ENCODE peak calls at places on chromosomes 4 and X, in nine cellular contexts. D is BJ, N is K562, Y is HFF-Myc, X is GM23248, W is hepatocyte, A is Karpas-422, H is pancreas, K is IMR-90. Z is an unnamed sample.

GRCh38 chr4:147349199-147349598 is 131.7 kb upstream of the EDNRA start:
- DNase-seq in D (no peak), N (no peak), Y (no peak), X (no peak), W (no peak), A (no peak), H (no peak), K (no peak), Z (no peak)

GRCh38 chrX:132426695-132427281 is 62.0 kb downstream of the MBNL3 start:
- DNase-seq in D (peak; percentile 17), N (no peak), Y (no peak), X (peak; percentile 48), W (no peak), A (no peak), H (no peak), K (peak; percentile 54), Z (peak; percentile 57)

GRCh38 chr4:91812319-91812718 is 491.4 kb upstream of the GRID2 start:
- DNase-seq in D (no peak), N (no peak), Y (no peak), X (no peak), W (no peak), A (no peak), H (no peak), K (no peak), Z (no peak)

GRCh38 chr4:7973545-7973981 is 33.9 kb upstream of the AFAP1 start:
- DNase-seq in D (no peak), N (no peak), Y (no peak), X (peak; percentile 86), W (no peak), A (no peak), H (peak; percentile 26), K (peak; percentile 74), Z (peak; percentile 39)

GRCh38 chr4:177008071-177008835 is 215.5 kb upstream of the VEGFC start:
- DNase-seq in D (no peak), N (no peak), Y (no peak), X (peak; percentile 87), W (no peak), A (no peak), H (no peak), K (peak; percentile 78), Z (peak; percentile 37)

GRCh38 chrX:124441971-124442370 is 95.6 kb downstream of the SH2D1A start:
- DNase-seq in D (no peak), N (peak; percentile 12), Y (no peak), X (no peak), W (no peak), A (no peak), H (no peak), K (no peak), Z (no peak)

GRCh38 chr4:24978291-24979072 is 52.3 kb downstream of the LGI2 start:
- DNase-seq in D (no peak), N (no peak), Y (no peak), X (peak; percentile 33), W (no peak), A (peak; percentile 58), H (no peak), K (no peak), Z (no peak)

GRCh38 chr4:7217453-7218310 is 25.3 kb downstream of the SORCS2 start:
- DNase-seq in D (no peak), N (no peak), Y (no peak), X (peak; percentile 25), W (peak; percentile 31), A (no peak), H (no peak), K (no peak), Z (peak; percentile 40)

GRCh38 chr4:6446538-6447451 is 25.6 kb downstream of the PPP2R2C start:
- DNase-seq in D (no peak), N (no peak), Y (no peak), X (no peak), W (no peak), A (no peak), H (no peak), K (no peak), Z (no peak)

GRCh38 chr4:11614426-11614825 is 185.7 kb upstream of the HS3ST1 start:
- DNase-seq in D (no peak), N (no peak), Y (no peak), X (no peak), W (peak; percentile 69), A (no peak), H (no peak), K (peak; percentile 37), Z (no peak)

GRCh38 chr4:74873545-74874295 is 59.2 kb upstream of the PARM1 start:
- DNase-seq in D (no peak), N (no peak), Y (no peak), X (no peak), W (no peak), A (peak; percentile 92), H (no peak), K (no peak), Z (peak; percentile 8)

GRCh38 chrX:20461576-20461975 is 194.9 kb upstream of the RPS6KA3 start:
- DNase-seq in D (no peak), N (no peak), Y (no peak), X (peak; percentile 44), W (no peak), A (no peak), H (no peak), K (peak; percentile 39), Z (peak; percentile 3)

GRCh38 chrX:74119016-74119910 is 184.7 kb upstream of the ZCCHC13 start:
- DNase-seq in D (no peak), N (no peak), Y (peak; percentile 21), X (peak; percentile 81), W (no peak), A (no peak), H (no peak), K (peak; percentile 57), Z (peak; percentile 33)

GRCh38 chr4:174595141-174595929 is 73.0 kb upstream of the HPGD start:
- DNase-seq in D (no peak), N (no peak), Y (no peak), X (peak; percentile 5), W (no peak), A (no peak), H (no peak), K (no peak), Z (no peak)

GRCh38 chr4:61068745-61069144 is 131.4 kb upstream of the ADGRL3 start:
- DNase-seq in D (no peak), N (no peak), Y (no peak), X (no peak), W (no peak), A (no peak), H (no peak), K (peak; percentile 15), Z (peak; percentile 79)

GRCh38 chr4:152935661-152936445 is at the start of gene FHDC1:
- DNase-seq in D (no peak), N (peak; percentile 82), Y (no peak), X (peak; percentile 39), W (peak; percentile 89), A (no peak), H (peak; percentile 91), K (no peak), Z (no peak)

GRCh38 chrX:16950423-16950822 is 4.0 kb downstream of the REPS2 start:
- DNase-seq in D (no peak), N (no peak), Y (no peak), X (no peak), W (no peak), A (no peak), H (no peak), K (no peak), Z (no peak)

GRCh38 chrX:16946361-16946964 is at the start of gene REPS2:
- DNase-seq in D (no peak), N (peak; percentile 91), Y (no peak), X (peak; percentile 73), W (peak; percentile 95), A (peak; percentile 89), H (peak; percentile 94), K (peak; percentile 18), Z (peak; percentile 50)

GRCh38 chrX:16946971-16947562 is 609 bp downstream of the REPS2 start:
- DNase-seq in D (no peak), N (no peak), Y (no peak), X (peak; percentile 4), W (no peak), A (no peak), H (peak; percentile 81), K (no peak), Z (no peak)
- H3K4me3 ChIP-seq in D (peak overlapping the region; percentile 40), N (peak overlapping the region; percentile 43), Y (peak overlapping the region; percentile 51), X (peak overlapping the region; percentile 66), W (peak overlapping the region; percentile 75), A (peak overlapping the region; percentile 62), H (peak overlapping the region; percentile 48), K (peak overlapping the region; percentile 43), Z (peak overlapping the region; percentile 58)

GRCh38 chr4:183607894-183608293 is 51.1 kb downstream of the RWDD4 start:
- DNase-seq in D (no peak), N (no peak), Y (no peak), X (no peak), W (no peak), A (no peak), H (no peak), K (no peak), Z (no peak)
- H3K4me3 ChIP-seq in D (no peak overlapping the region), N (no peak overlapping the region), Y (no peak overlapping the region), X (no peak overlapping the region), W (no peak overlapping the region), A (no peak overlapping the region), H (no peak overlapping the region), K (no peak overlapping the region), Z (no peak overlapping the region)

GRCh38 chr4:121150003-121150402 is 14.1 kb downstream of the TNIP3 start:
- DNase-seq in D (no peak), N (no peak), Y (no peak), X (no peak), W (no peak), A (no peak), H (no peak), K (no peak), Z (no peak)

GRCh38 chr4:121150486-121150885 is 13.6 kb downstream of the TNIP3 start:
- DNase-seq in D (no peak), N (no peak), Y (no peak), X (no peak), W (no peak), A (no peak), H (no peak), K (no peak), Z (no peak)

GRCh38 chr4:121154103-121154515 is 10.0 kb downstream of the TNIP3 start:
- DNase-seq in D (no peak), N (no peak), Y (no peak), X (no peak), W (no peak), A (no peak), H (no peak), K (no peak), Z (no peak)

GRCh38 chr4:121156822-121157769 is 7.0 kb downstream of the TNIP3 start:
- DNase-seq in D (no peak), N (no peak), Y (no peak), X (peak; percentile 61), W (peak; percentile 31), A (no peak), H (peak; percentile 55), K (peak; percentile 15), Z (peak; percentile 42)

DNA sequence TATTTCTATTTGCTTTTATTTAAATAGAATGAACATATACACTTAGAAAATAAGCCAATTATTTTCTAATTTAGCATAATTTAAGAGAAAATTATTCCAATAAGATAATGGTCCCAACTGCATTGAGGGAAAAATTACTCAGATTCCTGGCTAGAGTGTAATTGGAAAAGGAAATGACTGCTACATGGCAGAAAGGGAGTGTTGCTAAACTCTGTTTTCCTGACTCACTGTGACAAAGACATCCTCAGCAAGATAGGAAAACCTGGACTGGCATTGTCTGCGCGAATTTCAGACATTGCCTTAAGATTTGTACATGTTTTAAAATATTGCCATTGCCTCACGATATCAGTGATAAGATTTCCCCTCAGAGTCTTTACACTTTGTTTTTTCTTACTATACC is 8.2 kb downstream of the TNIP3 start:
- DNase-seq in D (peak; percentile 45), N (peak; percentile 4), Y (peak; percentile 69), X (peak; percentile 93), W (no peak), A (no peak), H (no peak), K (peak; percentile 94), Z (peak; percentile 96)
- H3K4me3 ChIP-seq in D (no peak overlapping the region), N (no peak overlapping the region), Y (peak overlapping the region; percentile 45), X (peak overlapping the region; percentile 73), W (no peak overlapping the region), A (no peak overlapping the region), H (no peak overlapping the region), K (peak overlapping the region; percentile 22), Z (peak overlapping the region; percentile 56)

GRCh38 chr4:169658970-169659735 is 38.8 kb downstream of the CLCN3 start:
- DNase-seq in D (no peak), N (no peak), Y (no peak), X (peak; percentile 19), W (no peak), A (peak; percentile 51), H (no peak), K (no peak), Z (peak; percentile 9)
- H3K4me3 ChIP-seq in D (peak overlapping the region; percentile 43), N (peak overlapping the region; percentile 21), Y (peak overlapping the region; percentile 43), X (peak overlapping the region; percentile 76), W (no peak overlapping the region), A (peak overlapping the region; percentile 64), H (no peak overlapping the region), K (peak overlapping the region; percentile 61), Z (peak overlapping the region; percentile 62)

Z was measured in fibroblast of pulmonary artery.